ENCODE peak calls at places on chromosome 10, in eight cellular contexts. K is K562, O is breast epithelium, M is H1, N is HCT116, A is suprapubic skin, T is endothelial cell of umbilical vein, H is HepG2. Y is an unnamed sample.
A peak's percentile ranks its signal among the peaks of the same experiment; 100 is the strongest.

GRCh38 chr10:42866115-42866995 is 83.8 kb downstream of the BMS1 start:
- DNase-seq in K (peak; percentile 84), O (no peak), M (peak; percentile 59), N (peak; percentile 47), A (peak; percentile 87), T (peak; percentile 65), H (peak; percentile 30), Y (peak; percentile 76)

GRCh38 chr10:107614939-107615665 is 450.6 kb upstream of the SORCS1 start:
- DNase-seq in K (no peak), O (no peak), M (no peak), N (no peak), A (no peak), T (no peak), H (no peak), Y (no peak)

GRCh38 chr10:132232981-132233380 is 46.2 kb downstream of the DPYSL4 start:
- DNase-seq in K (no peak), O (no peak), M (no peak), N (no peak), A (no peak), T (no peak), H (no peak), Y (peak; percentile 16)

GRCh38 chr10:122407375-122408125 is 33.0 kb downstream of the PLEKHA1 start:
- DNase-seq in K (no peak), O (no peak), M (no peak), N (no peak), A (no peak), T (peak; percentile 23), H (no peak), Y (no peak)

GRCh38 chr10:48526371-48526821 is 78.5 kb downstream of the ARHGAP22 start:
- DNase-seq in K (no peak), O (no peak), M (no peak), N (no peak), A (peak; percentile 23), T (peak; percentile 75), H (no peak), Y (no peak)

GRCh38 chr10:124392651-124393342 is 25.9 kb downstream of the OAT start:
- DNase-seq in K (no peak), O (no peak), M (no peak), N (no peak), A (no peak), T (no peak), H (no peak), Y (no peak)

GRCh38 chr10:96645191-96645721 is 58.4 kb upstream of the TM9SF3 start:
- DNase-seq in K (no peak), O (no peak), M (no peak), N (no peak), A (no peak), T (no peak), H (no peak), Y (no peak)

GRCh38 chr10:131814567-131815290 is 86.1 kb upstream of the PPP2R2D start:
- DNase-seq in K (no peak), O (no peak), M (no peak), N (no peak), A (peak; percentile 70), T (no peak), H (peak; percentile 24), Y (no peak)

GRCh38 chr10:46020344-46020656 is 10.1 kb downstream of the NCOA4 start:
- DNase-seq in K (peak; percentile 62), O (no peak), M (no peak), N (no peak), A (no peak), T (no peak), H (no peak), Y (no peak)

GRCh38 chr10:46026106-46026505 is 4.3 kb downstream of the NCOA4 start:
- DNase-seq in K (no peak), O (no peak), M (no peak), N (no peak), A (no peak), T (no peak), H (no peak), Y (no peak)

GRCh38 chr10:46020871-46021553 is 9.4 kb downstream of the NCOA4 start:
- DNase-seq in K (no peak), O (no peak), M (no peak), N (no peak), A (no peak), T (no peak), H (peak; percentile 92), Y (no peak)

GRCh38 chr10:46024948-46025347 is 5.5 kb downstream of the NCOA4 start:
- DNase-seq in K (no peak), O (no peak), M (no peak), N (no peak), A (no peak), T (no peak), H (no peak), Y (no peak)

DNA sequence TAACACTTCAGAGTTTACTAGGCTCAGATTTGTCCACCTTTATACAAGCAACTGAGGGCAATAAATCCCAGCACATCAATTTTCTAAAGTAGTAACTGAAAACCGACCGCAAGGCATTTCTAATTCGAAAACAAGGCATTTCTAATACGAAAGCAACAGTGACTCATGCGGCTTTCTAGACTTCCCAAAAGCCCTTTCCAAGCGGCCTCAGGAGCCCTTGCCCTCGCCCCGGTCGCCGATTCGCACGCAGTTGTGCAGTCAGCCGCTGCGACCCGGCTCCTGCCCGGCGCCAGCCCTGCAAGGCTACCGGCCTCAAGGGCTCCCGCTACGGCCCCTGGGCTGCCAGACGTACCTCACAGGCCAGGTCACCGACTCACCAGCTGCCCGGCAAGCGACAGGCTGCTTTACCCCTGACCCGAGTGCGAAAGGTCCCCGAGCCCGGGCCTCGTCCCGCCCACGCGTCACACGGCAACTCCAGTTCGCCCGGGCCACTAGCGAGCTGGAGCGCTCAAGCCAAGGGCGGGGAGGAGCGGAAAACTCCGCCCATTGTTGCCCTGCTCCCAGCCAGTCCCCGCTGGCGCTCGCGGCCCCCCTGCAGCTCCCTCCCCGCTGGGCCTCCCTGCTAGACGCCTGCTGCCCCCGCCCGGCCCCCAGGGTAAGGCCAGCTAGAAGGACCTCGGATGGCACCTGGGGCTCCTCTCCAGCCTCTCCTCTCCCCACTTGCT is 7.3 kb downstream of the NCOA4 start:
- DNase-seq in K (peak; percentile 94), O (peak; percentile 80), M (peak; percentile 68), N (peak; percentile 74), A (peak; percentile 94), T (peak; percentile 95), H (peak; percentile 92), Y (peak; percentile 96)
- TF ChIP-seq POLR2A in K (peak; percentile 67), O (no peak), M (peak; percentile 65), N (no peak), A (peak; percentile 52), T (no peak), H (peak; percentile 97), Y (no peak)

GRCh38 chr10:33240265-33240664 is 94.2 kb downstream of the NRP1 start:
- DNase-seq in K (no peak), O (no peak), M (no peak), N (no peak), A (no peak), T (no peak), H (no peak), Y (no peak)

GRCh38 chr10:33238643-33239042 is 95.8 kb downstream of the NRP1 start:
- DNase-seq in K (no peak), O (no peak), M (no peak), N (no peak), A (no peak), T (no peak), H (no peak), Y (no peak)

GRCh38 chr10:33240931-33241330 is 93.5 kb downstream of the NRP1 start:
- DNase-seq in K (no peak), O (no peak), M (no peak), N (no peak), A (no peak), T (no peak), H (no peak), Y (no peak)

GRCh38 chr10:33237736-33238624 is 96.5 kb downstream of the NRP1 start:
- DNase-seq in K (no peak), O (no peak), M (peak; percentile 25), N (peak; percentile 76), A (no peak), T (no peak), H (peak; percentile 75), Y (no peak)

DNA sequence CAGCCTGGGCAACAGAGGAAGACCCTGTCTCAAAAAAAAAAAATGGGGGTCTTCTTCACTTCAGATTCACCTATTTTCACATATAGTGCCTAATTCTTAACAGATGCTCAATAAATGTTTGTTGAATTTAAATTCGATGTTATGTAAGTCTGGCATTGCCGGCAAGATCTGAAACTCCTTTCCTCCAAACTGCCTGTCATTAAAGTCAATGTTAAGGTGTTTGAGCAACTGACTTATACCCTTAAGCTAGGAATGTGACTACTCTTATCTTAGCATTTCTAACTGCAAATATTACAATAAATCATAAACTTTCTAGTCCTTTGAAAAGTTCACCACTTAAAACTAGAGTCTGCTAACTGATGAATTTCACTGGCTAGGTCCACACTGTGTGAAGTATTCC is 95.2 kb downstream of the NRP1 start:
- DNase-seq in K (no peak), O (no peak), M (no peak), N (no peak), A (no peak), T (no peak), H (no peak), Y (no peak)
- TF ChIP-seq POLR2AphosphoS5 in K (no peak), O (no peak), M (no peak), N (no peak), A (no peak), T (no peak), H (no peak), Y (no peak)

DNA sequence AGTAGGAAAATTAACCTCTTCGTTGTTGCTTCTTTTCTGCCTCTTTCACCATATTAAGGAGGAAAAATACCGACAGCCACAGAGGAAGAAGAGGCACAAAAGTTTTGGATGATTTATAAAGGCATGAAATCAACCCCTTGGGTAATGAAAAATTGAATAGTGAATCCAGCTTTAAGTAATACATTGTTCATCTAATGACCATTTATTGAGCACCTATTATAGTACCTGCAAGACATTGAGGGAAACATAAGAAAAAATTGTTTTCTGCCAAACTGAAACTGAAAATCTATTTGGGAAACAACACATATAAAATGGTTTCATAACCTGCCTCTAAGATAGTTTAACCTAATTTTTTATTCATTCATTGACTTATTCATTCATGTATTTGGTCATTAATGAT is 8.2 kb downstream of the ECHDC3 start:
- DNase-seq in K (no peak), O (no peak), M (no peak), N (no peak), A (no peak), T (no peak), H (no peak), Y (no peak)
- H3K4me1 ChIP-seq in K (no peaks in the 10 kb centered on the region), O (no peaks in the 10 kb centered on the region), M (no peaks in the 10 kb centered on the region), N (no peaks in the 10 kb centered on the region), A (peaks cover 17% of the 10 kb centered on the region), T (no peaks in the 10 kb centered on the region), H (peaks cover 36% of the 10 kb centered on the region), Y (peaks cover 7% of the 10 kb centered on the region)

DNA sequence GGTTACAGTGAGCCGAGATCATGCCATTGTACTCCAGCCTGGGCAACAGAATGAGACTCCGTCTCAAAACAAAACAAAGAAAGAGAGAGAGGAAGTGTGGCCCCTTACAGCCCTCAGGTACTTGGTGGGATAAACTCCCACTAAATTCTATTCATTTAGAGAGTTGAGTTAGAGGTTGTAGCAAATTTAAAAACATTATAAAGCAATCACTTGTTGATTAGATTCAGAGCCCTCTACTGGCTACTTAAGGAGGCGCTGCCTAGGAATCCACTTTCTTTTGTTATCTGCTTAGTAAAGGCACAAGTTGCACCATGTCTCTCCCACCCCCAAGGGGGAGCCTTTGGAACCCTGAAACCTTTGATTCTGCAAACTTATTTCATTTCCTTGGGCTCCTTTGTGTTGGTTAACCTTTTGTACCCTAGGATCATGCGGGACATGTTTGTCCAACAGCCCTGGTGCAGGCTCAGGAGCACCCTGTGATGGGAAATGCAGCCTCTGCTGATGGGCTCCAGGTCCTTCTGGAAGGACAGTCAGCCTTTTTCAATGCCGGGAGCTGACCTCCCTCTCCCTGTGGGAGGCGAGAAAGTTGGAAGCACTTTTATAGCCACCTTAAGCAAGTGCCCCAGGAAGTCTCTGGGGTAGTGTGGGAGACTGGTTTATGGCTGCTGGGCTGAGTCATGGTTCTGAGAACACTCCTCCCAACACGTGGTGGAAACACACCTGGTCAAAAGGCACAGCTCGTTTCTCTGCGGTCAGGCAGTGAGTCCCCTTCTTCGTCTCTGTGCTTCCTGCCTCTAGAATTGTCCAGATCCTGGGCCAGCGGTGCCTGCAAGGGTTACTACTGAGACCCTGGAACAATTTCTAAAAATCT is 2.3 kb downstream of the HKDC1 start:
- DNase-seq in K (peak; percentile 89), O (no peak), M (peak; percentile 25), N (peak; percentile 83), A (no peak), T (peak; percentile 73), H (peak; percentile 62), Y (peak; percentile 87)
- TF ChIP-seq POLR2A in K (peak; percentile 72), O (no peak), M (no peak), N (peak; percentile 57), A (no peak), T (no peak), H (no peak), Y (no peak)

Y was measured in upper lobe of left lung.